ENCODE peak calls at places on chromosomes 3 and 15, in nine cellular contexts. Q, J, W, V, B, L, N, O and Z are unnamed samples.

GRCh38 chr3:62462790-62463186 is 89.4 kb upstream of the FEZF2 start:
- DNase-seq in W (no peak), B (no peak), N (no peak), V (no peak), O (no peak), J (no peak), L (no peak), Q (no peak), Z (no peak)

GRCh38 chr3:186939536-186939935 is 9.2 kb downstream of the ST6GAL1 start:
- DNase-seq in W (no peak), V (no peak), B (no peak), J (no peak), O (no peak), Q (no peak), L (no peak), N (no peak), Z (no peak)

GRCh38 chr3:101809178-101810022 is 30.4 kb downstream of the NXPE3 start:
- DNase-seq in N (peak), W (no peak), B (no peak), Q (peak), J (peak), V (no peak), O (peak), L (peak), Z (no peak)

GRCh38 chr3:57646723-57647122 is 46.2 kb downstream of the DENND6A start:
- DNase-seq in J (no peak), N (no peak), L (peak), B (no peak), Q (no peak), W (no peak), V (peak), O (no peak), Z (no peak)

GRCh38 chr3:184255291-184256039 is 5.9 kb downstream of the CAMK2N2 start:
- DNase-seq in O (no peak), Q (no peak), V (no peak), B (no peak), L (peak), W (no peak), J (no peak), N (no peak), Z (no peak)

GRCh38 chr3:152961323-152961722 is 126.4 kb downstream of the P2RY1 start:
- DNase-seq in Q (peak), N (no peak), O (no peak), J (no peak), B (peak), L (peak), W (no peak), V (no peak), Z (no peak)

GRCh38 chr3:49813497-49814174 is at the start of gene UBA7:
- DNase-seq in O (peak), W (peak), B (no peak), Q (peak), V (peak), L (peak), N (no peak), J (peak), Z (no peak)

GRCh38 chr15:69956417-69956816 is 141.3 kb downstream of the TLE3 start:
- DNase-seq in B (no peak), N (no peak), W (no peak), L (no peak), Q (no peak), V (no peak), J (no peak), O (no peak), Z (no peak)

GRCh38 chr3:152830245-152830644 is 4.7 kb upstream of the P2RY1 start:
- DNase-seq in Q (no peak), N (no peak), L (no peak), V (no peak), J (no peak), O (no peak), B (no peak), W (no peak), Z (no peak)

GRCh38 chr3:104596551-104596950 is 770.2 kb upstream of the ALCAM start:
- DNase-seq in W (no peak), O (no peak), B (peak), V (peak), N (no peak), L (peak), J (no peak), Q (peak), Z (no peak)

GRCh38 chr15:58604455-58604923 is 145.0 kb downstream of the ADAM10 start:
- DNase-seq in V (no peak), Q (peak), O (no peak), N (no peak), W (no peak), L (no peak), B (no peak), J (no peak), Z (no peak)

GRCh38 chr3:36944012-36944640 is 728 bp downstream of the TRANK1 start:
- DNase-seq in B (peak), J (peak), N (peak), V (no peak), L (peak), W (peak), O (peak), Q (peak), Z (no peak)

GRCh38 chr3:37907906-37908305 is 46.2 kb downstream of the CTDSPL start:
- DNase-seq in B (no peak), V (no peak), W (no peak), L (no peak), N (no peak), J (no peak), Q (no peak), O (no peak), Z (no peak)

GRCh38 chr3:183698318-183698731 is 728 bp downstream of the YEATS2 start:
- DNase-seq in N (peak), L (peak), W (peak), B (peak), V (no peak), J (peak), O (peak), Q (peak), Z (no peak)

GRCh38 chr3:11539218-11539617 is 104.5 kb downstream of the VGLL4 start:
- DNase-seq in N (no peak), Q (no peak), L (no peak), V (no peak), O (no peak), J (no peak), W (no peak), B (no peak), Z (no peak)

GRCh38 chr15:93173369-93173768 is 84.4 kb upstream of the RGMA start:
- DNase-seq in N (no peak), O (no peak), V (peak), B (no peak), W (no peak), L (peak), J (no peak), Q (no peak), Z (no peak)

GRCh38 chr15:74598126-74598842 is 17.4 kb upstream of the CLK3 start:
- DNase-seq in N (peak), W (peak), O (peak), J (peak), Q (peak), V (peak), L (peak), B (peak), Z (peak)

GRCh38 chr15:69031013-69032001 is 16.8 kb downstream of the NOX5 start:
- DNase-seq in W (no peak), Q (peak), B (peak), L (peak), J (no peak), V (no peak), O (peak), N (no peak), Z (no peak)

GRCh38 chr3:59773970-59774369 is 724.1 kb upstream of the CFAP20DC start:
- DNase-seq in Q (no peak), J (no peak), N (no peak), O (no peak), V (no peak), W (no peak), L (no peak), B (no peak), Z (no peak)

GRCh38 chr3:70072754-70073153 is 73.2 kb downstream of the SAMMSON start:
- DNase-seq in L (no peak), B (no peak), W (no peak), V (no peak), N (no peak), J (no peak), Q (no peak), O (no peak), Z (no peak)

GRCh38 chr3:119228290-119229145 is 12.2 kb downstream of the B4GALT4 start:
- DNase-seq in B (no peak), L (peak), W (no peak), N (no peak), V (no peak), O (no peak), Q (no peak), J (no peak), Z (no peak)

GRCh38 chr15:77606142-77607034 is 26.3 kb downstream of the LINGO1 start:
- DNase-seq in Q (no peak), N (no peak), L (peak), B (peak), O (no peak), W (no peak), V (no peak), J (no peak), Z (no peak)

GRCh38 chr3:14289590-14290453 is 111.2 kb downstream of the LSM3 start:
- DNase-seq in B (no peak), V (peak), J (no peak), N (no peak), O (no peak), L (peak), W (no peak), Q (no peak), Z (no peak)

GRCh38 chr15:86333819-86334218 is 254.1 kb downstream of the AGBL1 start:
- DNase-seq in V (no peak), L (no peak), N (no peak), O (no peak), W (no peak), Q (no peak), B (no peak), J (no peak), Z (no peak)

GRCh38 chr3:26807272-26807671 is 184.7 kb downstream of the LRRC3B start:
- DNase-seq in W (no peak), V (no peak), L (no peak), Q (no peak), O (no peak), J (no peak), N (no peak), B (no peak), Z (no peak)

GRCh38 chr15:76682833-76683232 is 222.3 kb downstream of the SCAPER start:
- DNase-seq in O (no peak), L (no peak), J (no peak), Q (no peak), N (no peak), V (no peak), W (no peak), B (no peak), Z (no peak)

GRCh38 chr3:42526616-42527367 is 24.3 kb downstream of the VIPR1 start:
- DNase-seq in N (peak), B (no peak), J (no peak), V (no peak), L (no peak), O (peak), W (peak), Q (no peak), Z (no peak)

GRCh38 chr3:177345049-177345972 is 148.0 kb upstream of the TBL1XR1 start:
- DNase-seq in O (peak), J (no peak), W (no peak), L (peak), V (peak), Q (peak), B (no peak), N (peak), Z (peak)

GRCh38 chr15:58788056-58788710 is 17.1 kb downstream of the MINDY2 start:
- DNase-seq in J (no peak), B (no peak), N (no peak), W (no peak), L (no peak), Q (no peak), V (no peak), O (no peak), Z (no peak)